ENCODE peak calls at places on chromosomes 3 and 15, in four cellular contexts. V is HCT116, X is A549, B is AG04450. I is an unnamed sample.

GRCh38 chr3:38276917-38277630 is 5.0 kb upstream of the SLC22A14 start:
- DNase-seq in V (no peak), X (no peak), B (no peak), I (no peak)

GRCh38 chr15:63422891-63423290 is 41.2 kb upstream of the CA12 start:
- DNase-seq in V (no peak), X (no peak), B (no peak), I (no peak)

GRCh38 chr3:110378481-110378880 is 693.1 kb upstream of the NECTIN3 start:
- DNase-seq in V (no peak), X (no peak), B (no peak), I (no peak)

GRCh38 chr3:125240496-125240895 is 27.9 kb upstream of the SLC12A8 start:
- DNase-seq in V (no peak), X (no peak), B (no peak), I (peak)

GRCh38 chr3:165883866-165884478 is 46.7 kb upstream of the BCHE start:
- DNase-seq in V (no peak), X (peak), B (no peak), I (no peak)

GRCh38 chr3:196486263-196486662 is 17.3 kb downstream of the RNF168 start:
- DNase-seq in V (no peak), X (no peak), B (no peak), I (no peak)

GRCh38 chr3:172522871-172523818 is at the start of gene TNFSF10:
- DNase-seq in V (no peak), X (no peak), B (no peak), I (peak)

GRCh38 chr15:90581771-90582471 is 52.2 kb downstream of the CRTC3 start:
- DNase-seq in V (no peak), X (no peak), B (no peak), I (no peak)

GRCh38 chr15:63238181-63238580 is 39.2 kb upstream of the APH1B start:
- DNase-seq in V (no peak), X (no peak), B (no peak), I (no peak)

GRCh38 chr3:12121466-12121865 is 37.2 kb downstream of the TIMP4 start:
- DNase-seq in V (no peak), X (no peak), B (no peak), I (no peak)

GRCh38 chr3:168722091-168722490 is 626.4 kb upstream of the GOLIM4 start:
- DNase-seq in V (no peak), X (no peak), B (no peak), I (no peak)

GRCh38 chr3:113441051-113441770 is at the start of gene CFAP44:
- DNase-seq in V (no peak), X (no peak), B (peak), I (peak)

GRCh38 chr3:187016639-187017345 is 86.5 kb downstream of the ST6GAL1 start:
- DNase-seq in V (no peak), X (peak), B (no peak), I (no peak)

GRCh38 chr15:93302080-93302765 is 213.2 kb upstream of the RGMA start:
- DNase-seq in V (no peak), X (no peak), B (no peak), I (no peak)

GRCh38 chr3:194554488-194555098 is 67.8 kb upstream of the ATP13A3 start:
- DNase-seq in V (no peak), X (no peak), B (no peak), I (no peak)

GRCh38 chr15:88911766-88912118 is 1.4 kb downstream of the MFGE8 start:
- DNase-seq in V (no peak), X (peak), B (no peak), I (no peak)

GRCh38 chr3:114274929-114275328 is 18.9 kb upstream of the TIGIT start:
- DNase-seq in V (no peak), X (peak), B (no peak), I (no peak)

GRCh38 chr3:176439729-176440128 is 757.6 kb downstream of the TBL1XR1 start:
- DNase-seq in V (no peak), X (no peak), B (no peak), I (no peak)

GRCh38 chr3:49724586-49724985 is 835 bp upstream of the GMPPB start:
- DNase-seq in V (no peak), X (no peak), B (no peak), I (no peak)

GRCh38 chr3:49377483-49377882 is 19.3 kb upstream of the GPX1 start:
- DNase-seq in V (no peak), X (no peak), B (no peak), I (no peak)

GRCh38 chr3:24235121-24235520 is 259.5 kb downstream of the THRB start:
- DNase-seq in V (peak), X (peak), B (no peak), I (no peak)

GRCh38 chr3:190378240-190378891 is 9.6 kb upstream of the CLDN16 start:
- DNase-seq in V (no peak), X (peak), B (peak), I (no peak)

GRCh38 chr3:138872632-138873031 is 37.9 kb upstream of the PIK3CB start:
- DNase-seq in V (no peak), X (no peak), B (no peak), I (no peak)

GRCh38 chr3:174431717-174432116 is 427.4 kb upstream of the NAALADL2 start:
- DNase-seq in V (no peak), X (no peak), B (no peak), I (no peak)

GRCh38 chr3:59709702-59710555 is 660.1 kb upstream of the CFAP20DC start:
- DNase-seq in V (no peak), X (no peak), B (no peak), I (peak)

GRCh38 chr3:59704292-59704691 is 654.5 kb upstream of the CFAP20DC start:
- DNase-seq in V (no peak), X (no peak), B (no peak), I (no peak)

GRCh38 chr3:59710556-59710953 is 660.7 kb upstream of the CFAP20DC start:
- DNase-seq in V (no peak), X (no peak), B (no peak), I (no peak)

GRCh38 chr3:59713971-59714370 is 664.1 kb upstream of the CFAP20DC start:
- DNase-seq in V (no peak), X (no peak), B (no peak), I (no peak)

GRCh38 chr3:59708202-59708601 is 658.4 kb upstream of the CFAP20DC start:
- DNase-seq in V (no peak), X (no peak), B (no peak), I (no peak)
- H3K27ac ChIP-seq in V (no peak), X (no peak), B (no peak), I (no peak)

DNA sequence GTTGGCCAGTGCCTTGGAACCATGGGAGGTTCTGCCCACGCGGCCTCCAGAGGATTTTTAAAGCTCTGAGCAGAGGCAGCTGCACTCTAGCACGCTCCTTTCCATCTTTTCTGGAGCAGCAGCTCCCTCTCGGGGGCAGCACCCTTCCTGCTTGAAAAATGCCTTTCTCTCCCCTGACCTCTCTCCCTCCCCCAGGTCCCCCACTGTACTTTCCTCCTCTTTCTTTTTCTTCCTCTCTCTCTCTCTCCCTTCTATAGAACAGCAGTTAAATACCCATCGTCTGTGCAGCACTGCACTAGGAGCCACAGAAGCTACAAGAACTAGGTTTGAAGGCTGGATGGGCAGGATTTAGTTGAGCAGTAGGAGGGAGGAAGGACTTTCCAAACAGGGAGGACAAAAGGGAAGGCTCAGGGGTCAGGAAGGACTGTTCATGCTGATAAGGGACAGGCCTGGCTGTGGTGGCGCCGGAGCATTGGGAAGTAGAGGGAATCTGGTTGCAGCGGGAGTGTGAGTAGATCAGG is 4.4 kb downstream of the ALPK3 start:
- DNase-seq in V (no peak), X (no peak), B (no peak), I (no peak)
- TF ChIP-seq CTCF in V (no peak), X (no peak), B (peak), I (no peak)

GRCh38 chr3:184017672-184018423 is at the start of gene ABCC5:
- DNase-seq in V (peak), X (peak), B (peak), I (peak)
- H3K27ac ChIP-seq in V (peak), X (peak), B (peak), I (peak)

DNA sequence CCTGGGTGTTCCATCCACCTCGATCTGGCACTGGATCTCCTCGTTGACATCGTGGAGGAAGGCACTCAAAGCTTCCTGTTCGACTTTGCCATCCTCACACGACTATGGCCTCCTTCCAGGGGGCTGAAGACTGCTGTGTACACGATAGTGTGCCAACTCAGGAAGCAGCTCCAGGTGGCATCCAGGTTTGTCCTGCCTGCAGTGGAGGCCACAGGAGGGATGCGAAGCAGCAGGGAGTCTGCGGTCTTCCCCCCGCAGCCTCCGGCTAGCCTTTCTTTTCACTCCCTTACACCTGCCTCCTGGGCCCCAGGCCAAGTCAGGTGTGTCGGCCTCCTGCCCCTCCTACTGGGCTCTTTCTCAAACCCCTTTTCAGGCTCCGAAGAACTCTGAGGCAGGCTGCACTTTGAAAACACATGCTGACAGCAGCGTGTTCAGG is 32.2 kb downstream of the SYNM start:
- DNase-seq in V (no peak), X (no peak), B (no peak), I (no peak)
- TF ChIP-seq CTCF in V (no peak), X (no peak), B (no peak), I (no peak)

I was measured in lung.